ENCODE peak calls at places on chromosomes 3 and 15, in five cellular contexts. M is B cell, D is AG10803, P is astrocyte of the spinal cord, E is WTC11. C is an unnamed sample.

GRCh38 chr15:75713338-75713895 is 769 bp upstream of the CSPG4 start:
- DNase-seq in D (peak), M (no peak), E (peak), P (peak), C (no peak)

GRCh38 chr3:108724101-108724500 is 33.1 kb downstream of the RETNLB start:
- DNase-seq in D (no peak), P (no peak), E (no peak), M (no peak), C (no peak)

GRCh38 chr15:79257454-79257853 is 25.1 kb upstream of the ANKRD34C start:
- DNase-seq in D (no peak), M (no peak), E (no peak), P (no peak), C (no peak)

GRCh38 chr15:67531379-67532059 is 10.6 kb downstream of the C15orf61 start:
- DNase-seq in E (no peak), D (peak), P (no peak), M (no peak), C (no peak)

GRCh38 chr15:80615783-80616391 is 79.2 kb upstream of the ABHD17C start:
- DNase-seq in M (no peak), P (peak), D (peak), E (no peak), C (no peak)

GRCh38 chr15:51048308-51048707 is 46.4 kb downstream of the TNFAIP8L3 start:
- DNase-seq in M (no peak), E (no peak), D (no peak), P (no peak), C (no peak)

GRCh38 chr3:39232859-39233258 is 40.5 kb upstream of the XIRP1 start:
- DNase-seq in E (no peak), D (no peak), M (no peak), P (no peak), C (no peak)

GRCh38 chr15:40098489-40099261 is 10.0 kb downstream of the BMF start:
- DNase-seq in D (peak), E (no peak), M (peak), P (peak), C (no peak)

GRCh38 chr15:65927545-65927944 is 58.3 kb downstream of the RAB11A start:
- DNase-seq in P (no peak), D (no peak), M (no peak), E (no peak), C (no peak)
- TF ChIP-seq CTCF in P (peak), D (peak), M (no peak), E (no peak), C (no peak)

DNA sequence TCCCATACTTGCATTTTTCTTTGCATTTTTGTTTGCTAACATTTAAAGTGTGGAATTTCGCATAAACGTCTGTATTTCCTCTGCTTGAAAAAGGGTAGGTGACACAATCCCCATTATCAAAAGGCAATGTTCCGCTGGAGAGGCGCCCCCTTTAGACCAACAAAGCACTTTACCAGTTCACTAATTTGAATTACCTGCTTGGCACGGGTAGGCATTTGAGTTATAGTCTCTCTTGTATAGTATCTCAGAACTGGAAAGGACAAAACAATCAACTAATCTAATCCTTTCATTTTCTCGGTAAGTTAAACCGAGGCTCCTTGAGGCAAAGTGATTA is 775 bp upstream of the CCDC39 start:
- DNase-seq in P (peak), E (peak), M (no peak), D (peak), C (peak)
- TF ChIP-seq CTCF in P (peak), E (peak), M (peak), D (peak), C (peak)

GRCh38 chr3:160720123-160720746 is 35.8 kb upstream of the PPM1L start:
- DNase-seq in E (peak), D (no peak), P (no peak), M (no peak), C (no peak)
- TF ChIP-seq CTCF in E (peak), D (no peak), P (peak), M (no peak), C (no peak)

GRCh38 chr15:45199136-45199810 is 11.5 kb upstream of the SHF start:
- DNase-seq in D (no peak), P (peak), M (no peak), E (peak), C (peak)
- TF ChIP-seq CTCF in D (no peak), P (no peak), M (peak), E (no peak), C (no peak)